ENCODE peak calls at places on chromosome 1, in five cellular contexts. E is stimulated activated CD4-positive, alpha-beta T cell treated with anti-CD3 and anti-CD28 coated beads, Interleukin-4, amount 100 ng/mL, for 1 hour; S is Right ventricle myocardium inferior; G is NCI-H1105; F is tibial nerve. Q is an unnamed sample.

GRCh38 chr1:206686486-206687249 is 2.0 kb downstream of the MAPKAPK2 start:
- DNase-seq in S (no peak), G (no peak), F (no peak), E (no peak), Q (no peak)

GRCh38 chr1:98884864-98885263 is 119.8 kb downstream of the PLPPR5 start:
- DNase-seq in S (no peak), F (no peak), G (no peak), E (no peak), Q (no peak)

GRCh38 chr1:246624091-246624490 is 57.8 kb downstream of the CNST start:
- DNase-seq in F (no peak), S (no peak), G (no peak), E (no peak), Q (no peak)

GRCh38 chr1:239538244-239538988 is 152.0 kb downstream of the CHRM3 start:
- DNase-seq in G (no peak), S (no peak), E (no peak), F (no peak), Q (no peak)

GRCh38 chr1:232422098-232422497 is 207.8 kb downstream of the SIPA1L2 start:
- DNase-seq in F (no peak), S (no peak), E (no peak), G (no peak), Q (no peak)

GRCh38 chr1:10795305-10796021 is 983 bp downstream of the CASZ1 start:
- DNase-seq in F (no peak), G (peak), S (no peak), E (no peak), Q (no peak)

GRCh38 chr1:200090252-200091159 is 63.0 kb downstream of the NR5A2 start:
- DNase-seq in S (no peak), G (no peak), E (no peak), F (no peak), Q (no peak)

GRCh38 chr1:33867684-33868083 is 3.8 kb downstream of the HMGB4 start:
- DNase-seq in G (no peak), F (no peak), E (no peak), S (no peak), Q (no peak)

GRCh38 chr1:997728-998050 is 2.2 kb downstream of the HES4 start:
- DNase-seq in E (no peak), S (peak), G (no peak), F (no peak), Q (no peak)

GRCh38 chr1:172269644-172270043 is 150.8 kb upstream of the C1orf105 start:
- DNase-seq in G (no peak), E (no peak), S (no peak), F (no peak), Q (no peak)

GRCh38 chr1:192846950-192847349 is 38.1 kb downstream of the RGS2 start:
- DNase-seq in S (no peak), E (no peak), F (no peak), G (no peak), Q (no peak)

GRCh38 chr1:222171005-222171404 is 376.9 kb downstream of the HHIPL2 start:
- DNase-seq in E (no peak), G (no peak), F (no peak), S (no peak), Q (peak)

GRCh38 chr1:153057375-153057774 is at the start of gene SPRR2A:
- DNase-seq in E (no peak), S (no peak), G (no peak), F (no peak), Q (no peak)

GRCh38 chr1:196856053-196856452 is 31.8 kb upstream of the CFHR4 start:
- DNase-seq in F (no peak), E (no peak), G (no peak), S (no peak), Q (no peak)

GRCh38 chr1:109806733-109807397 is 43.1 kb upstream of the EPS8L3 start:
- DNase-seq in E (no peak), F (no peak), G (no peak), S (no peak), Q (no peak)

GRCh38 chr1:15337656-15338402 is 71.9 kb upstream of the EFHD2 start:
- DNase-seq in E (no peak), G (no peak), S (no peak), F (no peak), Q (no peak)

GRCh38 chr1:201184734-201185453 is 5.7 kb upstream of the IGFN1 start:
- DNase-seq in S (no peak), E (no peak), G (no peak), F (no peak), Q (no peak)

GRCh38 chr1:16046865-16047264 is 3.3 kb downstream of the CLCNKB start:
- DNase-seq in E (no peak), S (no peak), F (no peak), G (no peak), Q (no peak)

GRCh38 chr1:201511396-201511795 is 4.5 kb upstream of the CSRP1 start:
- DNase-seq in F (no peak), G (no peak), S (no peak), E (no peak), Q (no peak)

GRCh38 chr1:228493141-228494043 is 6.2 kb downstream of the RNF187 start:
- DNase-seq in F (no peak), E (no peak), S (no peak), G (no peak), Q (no peak)

GRCh38 chr1:200362421-200362820 is 47.4 kb downstream of the ZNF281 start:
- DNase-seq in F (no peak), S (no peak), E (no peak), G (no peak), Q (no peak)

GRCh38 chr1:229086686-229087085 is 184.2 kb upstream of the RAB4A start:
- DNase-seq in S (no peak), G (no peak), F (no peak), E (no peak), Q (no peak)

GRCh38 chr1:165424454-165425283 is 20.3 kb downstream of the RXRG start:
- DNase-seq in G (no peak), E (no peak), S (no peak), F (no peak), Q (no peak)

GRCh38 chr1:2385606-2386280 is 5.6 kb downstream of the MORN1 start:
- DNase-seq in G (no peak), S (peak), E (no peak), F (no peak), Q (no peak)

GRCh38 chr1:66274634-66275033 is 259.3 kb upstream of the SGIP1 start:
- DNase-seq in F (no peak), G (no peak), S (no peak), E (no peak), Q (no peak)

GRCh38 chr1:6508154-6508875 is 16.8 kb upstream of the PLEKHG5 start:
- DNase-seq in S (no peak), G (no peak), F (no peak), E (no peak), Q (no peak)

GRCh38 chr1:81113688-81114087 is 687.0 kb upstream of the ADGRL2 start:
- DNase-seq in E (no peak), S (no peak), G (no peak), F (no peak), Q (no peak)

Q was measured in NCI-H2171.